ENCODE peak calls at places on chromosomes 11 and 22, in seven cellular contexts. T is SK-N-SH, A is H1, V is HCT116, B is GM12878, C is K562, Z is HepG2. M is an unnamed sample.

GRCh38 chr11:43712676-43713075 is 32.1 kb downstream of the HSD17B12 start:
- DNase-seq in B (no peak), C (no peak), Z (no peak), A (no peak), T (no peak), V (no peak), M (no peak)

GRCh38 chr11:63762662-63763505 is 5.7 kb downstream of the ZFTA start:
- DNase-seq in C (no peak), Z (no peak), T (peak), A (no peak), B (no peak), V (no peak), M (no peak)

GRCh38 chr22:43288807-43289417 is 54.3 kb downstream of the SCUBE1 start:
- DNase-seq in V (no peak), B (no peak), A (no peak), T (no peak), C (no peak), Z (no peak), M (no peak)

GRCh38 chr11:23124249-23124648 is 264.0 kb upstream of the CCDC179 start:
- DNase-seq in B (no peak), A (no peak), Z (no peak), T (no peak), V (no peak), C (no peak), M (no peak)

GRCh38 chr11:75632962-75633361 is 35.9 kb downstream of the MAP6 start:
- DNase-seq in V (no peak), A (no peak), C (no peak), Z (no peak), B (no peak), T (no peak), M (no peak)

GRCh38 chr22:48760481-48761238 is 1067.0 kb downstream of the BRD1 start:
- DNase-seq in A (no peak), V (no peak), Z (no peak), T (no peak), B (no peak), C (no peak), M (no peak)

GRCh38 chr11:13415201-13415600 is 47.8 kb downstream of the BTBD10 start:
- DNase-seq in B (no peak), Z (no peak), C (no peak), A (no peak), T (no peak), V (no peak), M (no peak)

GRCh38 chr11:129190087-129190486 is 2.0 kb downstream of the ARHGAP32 start:
- DNase-seq in C (no peak), V (no peak), A (no peak), B (no peak), T (peak), Z (no peak), M (no peak)

GRCh38 chr11:78045851-78046485 is 17.7 kb upstream of the THRSP start:
- DNase-seq in Z (peak), B (no peak), V (peak), A (no peak), C (peak), T (peak), M (peak)

GRCh38 chr11:134504146-134504905 is 92.3 kb upstream of the B3GAT1 start:
- DNase-seq in T (peak), V (no peak), C (no peak), B (no peak), A (no peak), Z (no peak), M (no peak)

GRCh38 chr11:102843474-102843873 is at the start of gene MMP3:
- DNase-seq in C (no peak), B (no peak), Z (no peak), A (no peak), V (no peak), T (no peak), M (no peak)

GRCh38 chr11:82701847-82702520 is 31.7 kb downstream of the FAM181B start:
- DNase-seq in T (peak), C (peak), Z (peak), B (no peak), V (peak), A (no peak), M (peak)

GRCh38 chr11:2800655-2801531 is 84.7 kb downstream of the CDKN1C start:
- DNase-seq in A (no peak), B (no peak), Z (no peak), T (no peak), C (no peak), V (no peak), M (no peak)

GRCh38 chr11:83709434-83709833 is 423.3 kb upstream of the CCDC90B start:
- DNase-seq in Z (no peak), C (no peak), B (no peak), T (no peak), A (no peak), V (no peak), M (no peak)

GRCh38 chr11:114275295-114275694 is 20.9 kb upstream of the NNMT start:
- DNase-seq in Z (no peak), B (no peak), T (no peak), A (no peak), V (no peak), C (no peak), M (no peak)

GRCh38 chr11:104943561-104943960 is 24.8 kb downstream of the CASP4 start:
- DNase-seq in C (no peak), B (no peak), V (no peak), T (no peak), Z (peak), A (no peak), M (no peak)

GRCh38 chr11:28636566-28636965 is 528.4 kb downstream of the METTL15 start:
- DNase-seq in T (no peak), B (no peak), A (no peak), C (no peak), V (no peak), Z (no peak), M (no peak)

GRCh38 chr11:26030419-26030818 is 301.5 kb upstream of the ANO3 start:
- DNase-seq in Z (no peak), T (no peak), C (no peak), B (no peak), V (no peak), A (no peak), M (no peak)

GRCh38 chr11:96311120-96311568 is 31.9 kb downstream of the MAML2 start:
- DNase-seq in V (no peak), C (no peak), B (no peak), A (no peak), Z (no peak), T (no peak), M (no peak)

GRCh38 chr22:47372596-47373385 is 610.3 kb downstream of the TBC1D22A start:
- DNase-seq in B (no peak), V (no peak), A (no peak), T (no peak), Z (no peak), C (no peak), M (no peak)

GRCh38 chr11:128520886-128521696 is 66.3 kb downstream of the ETS1 start:
- DNase-seq in T (no peak), A (no peak), C (no peak), B (no peak), Z (no peak), V (no peak), M (no peak)

GRCh38 chr22:19917389-19918138 is 24.0 kb upstream of the COMT start:
- DNase-seq in B (no peak), T (no peak), Z (no peak), C (no peak), A (no peak), V (no peak), M (no peak)

GRCh38 chr22:26172389-26172990 is 3.2 kb downstream of the SEZ6L start:
- DNase-seq in B (no peak), A (no peak), T (peak), C (peak), V (peak), Z (peak), M (no peak)

GRCh38 chr11:88398372-88399140 is 61.0 kb upstream of the CTSC start:
- DNase-seq in C (peak), A (no peak), T (no peak), Z (peak), V (peak), B (no peak), M (no peak)

GRCh38 chr22:26276530-26277200 is 107.4 kb downstream of the SEZ6L start:
- DNase-seq in Z (no peak), C (no peak), T (no peak), V (no peak), A (peak), B (no peak), M (no peak)

GRCh38 chr22:31106001-31106571 is 1.3 kb downstream of the SELENOM start:
- DNase-seq in V (no peak), C (no peak), Z (no peak), T (no peak), B (no peak), A (no peak), M (no peak)

GRCh38 chr11:133608496-133608895 is 76.2 kb upstream of the OPCML start:
- DNase-seq in C (no peak), V (no peak), B (no peak), Z (no peak), T (no peak), A (no peak), M (no peak)

GRCh38 chr22:38853149-38853548 is 9.3 kb upstream of the NPTXR start:
- DNase-seq in C (no peak), A (no peak), Z (no peak), T (no peak), B (no peak), V (no peak), M (no peak)

GRCh38 chr22:46479046-46479445 is 58.4 kb downstream of the CELSR1 start:
- DNase-seq in A (no peak), Z (no peak), C (no peak), T (no peak), B (no peak), V (no peak), M (no peak)

GRCh38 chr22:29457730-29458129 is 19.3 kb downstream of the RFPL1 start:
- DNase-seq in V (peak), B (peak), Z (peak), T (peak), C (peak), A (no peak), M (peak)

DNA sequence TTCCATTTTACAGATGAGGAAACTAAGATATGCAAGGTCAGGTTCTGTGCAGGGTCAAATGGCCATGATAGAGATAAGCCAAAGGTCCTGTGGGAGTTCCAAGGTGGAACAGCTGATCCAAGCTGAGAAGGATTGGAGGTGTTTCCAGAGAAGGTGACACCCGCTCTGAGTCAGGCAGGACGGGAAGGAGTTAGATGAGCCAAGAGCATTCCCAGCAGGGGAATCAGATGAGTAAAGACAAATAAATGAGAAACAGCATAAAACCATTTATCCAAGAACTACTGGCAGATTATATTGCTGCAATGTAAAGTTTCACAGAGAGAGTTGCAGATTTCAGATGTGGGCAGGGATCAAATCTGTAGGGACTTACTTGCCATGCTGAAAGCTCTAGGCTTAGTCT is 18.9 kb upstream of the HEPHL1 start:
- DNase-seq in B (no peak), T (no peak), Z (no peak), A (no peak), V (no peak), C (no peak), M (no peak)
- TF ChIP-seq YY1 in B (no peak), T (no peak), Z (no peak), A (no peak), V (no peak), C (no peak), M (no peak)

GRCh38 chr11:45182902-45183301 is 36.5 kb downstream of the PRDM11 start:
- DNase-seq in C (peak), B (no peak), A (no peak), V (peak), T (peak), Z (no peak), M (no peak)

GRCh38 chr11:45179686-45180085 is 33.2 kb downstream of the PRDM11 start:
- DNase-seq in Z (no peak), T (no peak), V (no peak), B (no peak), C (no peak), A (no peak), M (no peak)

GRCh38 chr11:45180158-45180887 is 33.9 kb downstream of the PRDM11 start:
- DNase-seq in B (no peak), C (no peak), A (no peak), Z (no peak), V (peak), T (peak), M (no peak)

GRCh38 chr11:45181595-45182550 is 35.4 kb downstream of the PRDM11 start:
- DNase-seq in V (no peak), T (no peak), Z (no peak), B (no peak), A (no peak), C (no peak), M (no peak)

DNA sequence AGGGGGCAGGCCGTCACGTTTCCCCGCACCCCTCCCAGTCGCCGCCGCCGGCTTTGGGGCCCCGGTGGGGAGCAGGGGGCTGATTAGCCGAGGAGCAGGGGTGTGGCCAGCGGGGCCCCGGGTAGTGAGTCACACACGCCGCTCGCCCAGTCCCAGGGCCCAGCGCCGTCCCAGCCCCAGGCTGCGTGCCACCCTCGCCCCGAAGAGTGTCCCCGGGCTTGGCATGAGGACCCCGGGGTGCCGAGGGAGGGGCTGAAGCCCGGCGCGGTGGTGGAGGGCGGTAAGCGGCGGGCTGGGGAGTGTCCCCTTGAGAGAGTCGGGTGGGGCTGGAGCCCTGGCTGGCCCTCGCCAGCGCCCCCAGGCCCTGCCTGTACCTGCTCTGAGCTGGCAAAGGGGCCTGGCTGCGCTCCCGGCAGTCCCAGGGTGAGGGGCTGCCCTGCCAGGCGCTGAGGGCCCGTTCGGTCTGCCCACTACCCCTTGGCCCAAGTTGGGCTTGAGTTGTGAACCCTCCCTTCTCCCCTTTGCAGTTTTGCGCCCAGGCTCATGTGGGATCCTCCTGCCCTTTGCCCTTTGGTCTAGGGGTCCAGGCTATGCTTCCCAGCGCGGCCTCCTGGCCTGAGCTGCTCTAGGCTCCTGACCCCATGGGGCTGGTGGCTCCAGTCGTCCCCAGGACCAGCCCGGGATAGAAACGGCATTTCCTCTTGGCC is 34.6 kb downstream of the PRDM11 start:
- DNase-seq in A (no peak), B (no peak), C (peak), T (peak), V (peak), Z (no peak), M (no peak)
- TF ChIP-seq YY1 in A (no peak), B (no peak), C (no peak), T (no peak), V (no peak), Z (no peak), M (no peak)

GRCh38 chr11:66026017-66026529 is at the start of gene CATSPER1:
- DNase-seq in B (no peak), V (no peak), Z (no peak), C (no peak), T (no peak), A (no peak), M (no peak)
- TF ChIP-seq YY1 in B (no peak), V (no peak), Z (no peak), C (no peak), T (no peak), A (no peak), M (no peak)

GRCh38 chr11:68958211-68958610 is 22.6 kb downstream of the MRGPRD start:
- DNase-seq in T (peak), C (no peak), A (no peak), V (no peak), Z (no peak), B (no peak), M (no peak)

GRCh38 chr11:68956547-68957254 is 24.1 kb downstream of the MRGPRD start:
- DNase-seq in V (no peak), A (no peak), C (no peak), B (no peak), T (no peak), Z (no peak), M (no peak)

GRCh38 chr11:68956142-68956541 is 24.6 kb downstream of the MRGPRD start:
- DNase-seq in V (no peak), C (peak), A (no peak), Z (no peak), T (peak), B (no peak), M (no peak)

GRCh38 chr11:68959465-68960298 is 21.1 kb downstream of the MRGPRD start:
- DNase-seq in Z (no peak), V (no peak), A (no peak), C (no peak), T (peak), B (no peak), M (no peak)

DNA sequence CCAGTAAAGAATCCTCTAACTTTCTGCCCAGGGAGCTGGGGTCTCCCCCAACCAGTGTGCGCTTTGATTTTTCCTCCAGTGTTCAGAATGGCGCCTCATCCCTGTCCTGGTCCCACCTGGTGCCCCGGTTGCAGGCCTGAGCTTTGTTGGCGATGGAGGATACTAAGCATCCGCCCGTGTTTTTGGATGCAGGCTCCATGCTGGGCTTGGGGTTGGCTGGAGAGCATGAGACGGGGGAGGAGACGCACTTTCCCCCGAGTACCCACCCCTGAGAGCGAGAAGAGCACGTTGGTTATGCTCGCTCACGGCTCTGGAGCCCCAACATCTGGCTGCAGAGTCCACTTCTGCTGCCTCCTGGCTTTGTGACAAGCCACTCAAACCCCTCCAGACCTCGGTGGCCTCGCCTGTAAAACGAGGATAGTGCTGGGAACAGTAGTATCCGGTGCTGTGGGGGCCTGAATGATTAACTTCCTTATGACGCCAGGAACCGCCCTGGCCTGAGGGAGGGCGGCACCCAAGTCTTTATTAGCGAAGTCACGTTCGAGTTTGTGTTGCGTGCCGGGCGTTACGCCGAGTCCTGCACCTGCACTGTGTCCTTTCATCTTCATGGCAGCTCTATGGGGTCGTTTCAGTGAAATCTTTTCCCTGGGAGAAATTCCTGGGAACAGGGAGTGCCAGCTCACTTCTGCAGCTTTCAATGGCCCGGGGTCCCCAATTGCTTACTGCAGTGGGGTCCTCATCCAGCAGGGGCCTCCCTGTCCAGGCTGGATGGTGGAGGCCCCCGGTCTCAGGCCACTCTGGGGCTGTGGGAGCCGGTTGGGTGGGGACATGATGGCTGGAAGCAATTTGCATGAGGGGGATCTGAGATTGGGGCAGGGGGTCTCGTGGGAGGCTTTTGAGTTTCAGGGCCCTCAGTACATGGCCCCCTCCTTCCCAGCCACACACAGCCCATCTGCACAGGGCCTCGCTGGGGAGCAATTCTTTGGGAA is 25.5 kb downstream of the MRGPRD start:
- DNase-seq in Z (no peak), B (no peak), C (peak), A (no peak), V (no peak), T (no peak), M (no peak)
- TF ChIP-seq YY1 in Z (no peak), B (no peak), C (no peak), A (no peak), V (no peak), T (no peak), M (no peak)

DNA sequence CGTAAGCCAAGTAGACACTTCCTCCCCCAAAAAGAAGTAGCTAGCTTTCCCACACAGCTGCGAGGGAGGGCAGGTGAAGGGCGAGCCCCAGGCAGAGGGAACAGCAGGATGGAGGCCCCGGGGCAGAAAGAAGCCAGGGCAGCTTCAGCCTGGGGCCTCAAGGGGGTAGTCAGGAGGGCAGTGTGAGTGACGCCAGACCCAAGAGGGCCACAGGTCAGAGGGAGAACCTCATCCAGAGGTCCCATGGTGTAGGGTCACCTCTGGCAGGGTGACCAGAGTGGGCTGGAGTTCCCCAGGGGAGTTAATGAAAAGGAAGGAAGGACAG is 9.2 kb downstream of the PRR5 start:
- DNase-seq in V (no peak), T (no peak), C (no peak), A (no peak), Z (no peak), B (no peak), M (no peak)
- TF ChIP-seq YY1 in V (no peak), T (no peak), C (no peak), A (no peak), Z (no peak), B (no peak), M (no peak)

GRCh38 chr11:17388609-17389204 is at the start of gene KCNJ11:
- DNase-seq in C (no peak), V (no peak), T (no peak), A (peak), Z (no peak), B (no peak), M (no peak)
- TF ChIP-seq YY1 in C (no peak), V (no peak), T (no peak), A (no peak), Z (no peak), B (no peak), M (no peak)

M was measured in NT2/D1.